ENCODE peak calls at places on chromosomes 2 and 18, in ten cellular contexts. L, U, B, T, D, N, M, E, F and W are unnamed samples.

GRCh38 chr2:183037281-183037659 is 987 bp downstream of the NCKAP1 start:
- DNase-seq in M (no peak), D (no peak), F (no peak), B (no peak), E (peak), T (peak), N (no peak), U (peak), L (no peak), W (no peak)

GRCh38 chr2:222968550-222969155 is 83.3 kb upstream of the KCNE4 start:
- DNase-seq in T (no peak), E (no peak), L (no peak), N (no peak), B (no peak), F (no peak), M (no peak), D (no peak), U (no peak), W (no peak)

GRCh38 chr18:22783662-22784076 is 149.5 kb upstream of the RBBP8 start:
- DNase-seq in B (no peak), F (no peak), D (no peak), N (no peak), T (no peak), L (no peak), M (no peak), U (no peak), E (no peak), W (no peak)

GRCh38 chr2:28277466-28277865 is 115.2 kb upstream of the FOSL2 start:
- DNase-seq in L (no peak), U (no peak), M (no peak), E (no peak), D (no peak), F (no peak), B (no peak), N (no peak), T (no peak), W (no peak)

GRCh38 chr2:207333599-207334308 is 168.0 kb upstream of the KLF7 start:
- DNase-seq in M (no peak), T (peak), E (peak), L (no peak), U (peak), D (no peak), F (no peak), N (no peak), B (no peak), W (no peak)

GRCh38 chr2:140595107-140595506 is 1535.7 kb downstream of the LRP1B start:
- DNase-seq in U (no peak), T (no peak), L (no peak), N (no peak), B (no peak), D (no peak), E (no peak), F (no peak), M (no peak), W (no peak)

GRCh38 chr18:35171315-35171987 is 69.4 kb upstream of the ZNF397 start:
- DNase-seq in B (no peak), T (no peak), L (no peak), D (no peak), E (no peak), M (no peak), N (no peak), U (no peak), F (no peak), W (peak)

GRCh38 chr2:23760746-23761145 is 166.2 kb downstream of the ATAD2B start:
- DNase-seq in E (peak), D (no peak), T (peak), L (no peak), M (no peak), U (peak), N (no peak), B (no peak), F (no peak), W (peak)

GRCh38 chr2:177392373-177393246 is at the start of gene AGPS:
- DNase-seq in L (peak), B (peak), F (peak), D (peak), N (peak), E (peak), M (peak), T (peak), U (peak), W (no peak)

GRCh38 chr2:19649107-19649506 is 252.7 kb downstream of the TTC32 start:
- DNase-seq in L (no peak), D (no peak), T (no peak), E (peak), B (no peak), U (peak), M (no peak), N (no peak), F (no peak), W (no peak)

GRCh38 chr2:191036365-191036764 is 22.4 kb upstream of the STAT1 start:
- DNase-seq in D (no peak), T (no peak), B (no peak), E (no peak), M (no peak), N (no peak), U (no peak), L (no peak), F (no peak), W (no peak)

GRCh38 chr2:54063967-54064535 is 51.4 kb upstream of the ACYP2 start:
- DNase-seq in F (no peak), B (no peak), M (no peak), U (no peak), D (no peak), E (no peak), T (no peak), N (no peak), L (no peak), W (no peak)

GRCh38 chr2:196480653-196481322 is 158.7 kb upstream of the CCDC150 start:
- DNase-seq in F (no peak), E (no peak), U (peak), T (no peak), L (no peak), N (no peak), M (no peak), B (no peak), D (no peak), W (no peak)

GRCh38 chr2:206368933-206369569 is 74.3 kb upstream of the ADAM23 start:
- DNase-seq in E (no peak), D (no peak), U (no peak), F (no peak), B (no peak), T (no peak), M (no peak), N (no peak), L (peak), W (no peak)

GRCh38 chr2:164840930-164841718 is 499 bp downstream of the COBLL1 start:
- DNase-seq in D (no peak), U (peak), E (peak), M (peak), B (no peak), T (peak), L (peak), N (no peak), F (peak), W (no peak)

GRCh38 chr2:240220371-240220770 is 79.9 kb upstream of the OTOS start:
- DNase-seq in M (no peak), N (peak), F (no peak), T (no peak), B (no peak), U (peak), E (peak), L (no peak), D (no peak), W (peak)

GRCh38 chr2:41941831-41942230 is 106.0 kb upstream of the PKDCC start:
- DNase-seq in M (no peak), N (no peak), E (peak), T (peak), B (no peak), U (peak), L (no peak), F (no peak), D (no peak), W (no peak)

GRCh38 chr2:231000211-231000904 is 4.4 kb downstream of the SPATA3 start:
- DNase-seq in E (no peak), L (no peak), N (no peak), U (no peak), M (no peak), F (no peak), B (no peak), D (no peak), T (peak), W (no peak)

GRCh38 chr2:183998797-183999190 is 599.5 kb upstream of the ZNF804A start:
- DNase-seq in L (no peak), E (no peak), D (no peak), F (no peak), T (no peak), M (no peak), U (no peak), B (no peak), N (no peak), W (no peak)

GRCh38 chr18:13252696-13253410 is 34.3 kb downstream of the LDLRAD4 start:
- DNase-seq in D (no peak), N (no peak), E (no peak), U (no peak), L (no peak), M (peak), F (no peak), T (no peak), B (no peak), W (no peak)

GRCh38 chr2:168934826-168935225 is 33.7 kb downstream of the G6PC2 start:
- DNase-seq in N (no peak), L (no peak), E (peak), M (no peak), F (no peak), U (no peak), B (no peak), D (no peak), T (no peak), W (peak)

GRCh38 chr2:98348066-98348561 is 1.9 kb downstream of the CNGA3 start:
- DNase-seq in M (no peak), B (no peak), T (no peak), U (peak), D (no peak), F (no peak), E (no peak), L (peak), N (no peak), W (no peak)

GRCh38 chr2:47127862-47128543 is 27.1 kb downstream of the STPG4 start:
- DNase-seq in E (no peak), F (no peak), L (no peak), U (no peak), B (no peak), N (no peak), T (no peak), D (no peak), M (no peak), W (no peak)

GRCh38 chr18:55185391-55185790 is 226.1 kb upstream of the CCDC68 start:
- DNase-seq in U (peak), D (no peak), M (no peak), L (no peak), F (no peak), E (no peak), B (no peak), T (peak), N (no peak), W (no peak)

GRCh38 chr2:140186201-140186775 is 1406.1 kb upstream of the NXPH2 start:
- DNase-seq in F (no peak), T (no peak), E (no peak), D (no peak), L (no peak), N (no peak), U (no peak), B (no peak), M (no peak), W (no peak)